ENCODE peak calls at places on chromosome 9, in six cellular contexts. A is GM12878; L is nephron progenitor cell; I is colonic mucosa; G is stimulated activated CD4-positive, alpha-beta T cell treated with anti-CD3 and anti-CD28 coated beads, Interleukin-15, amount 100 ng/mL, for 1 hour; E is HCT116. T is an unnamed sample.

GRCh38 chr9:18786196-18786595 is 246.8 kb downstream of the SAXO1 start:
- DNase-seq in E (no peak), A (no peak), G (no peak), I (no peak), L (no peak), T (no peak)

GRCh38 chr9:89661391-89661949 is 56.7 kb downstream of the GADD45G start:
- DNase-seq in G (no peak), I (peak), A (no peak), L (no peak), E (no peak), T (no peak)

GRCh38 chr9:86660146-86660545 is 287.2 kb downstream of the GAS1 start:
- DNase-seq in A (no peak), I (no peak), E (no peak), L (no peak), G (no peak), T (no peak)

GRCh38 chr9:110753734-110754231 is 85.2 kb downstream of the MUSK start:
- DNase-seq in A (no peak), L (no peak), G (no peak), I (no peak), E (no peak), T (no peak)

GRCh38 chr9:89476546-89476945 is 21.4 kb downstream of the SEMA4D start:
- DNase-seq in G (no peak), A (no peak), E (no peak), L (no peak), I (no peak), T (no peak)

GRCh38 chr9:108512426-108513173 is 343.2 kb downstream of the ACTL7B start:
- DNase-seq in G (no peak), A (no peak), I (no peak), E (no peak), L (no peak), T (no peak)

GRCh38 chr9:98460704-98461103 is 205.3 kb upstream of the TBC1D2 start:
- DNase-seq in A (no peak), G (no peak), L (no peak), E (no peak), I (no peak), T (no peak)

GRCh38 chr9:93470391-93470790 is 17.0 kb upstream of the FAM120AOS start:
- DNase-seq in L (no peak), A (no peak), G (no peak), E (no peak), I (no peak), T (no peak)

GRCh38 chr9:137034039-137034708 is 2.3 kb upstream of the FUT7 start:
- DNase-seq in G (no peak), L (no peak), I (peak), A (no peak), E (no peak), T (no peak)

GRCh38 chr9:77575785-77576184 is 72.3 kb downstream of the GNA14 start:
- DNase-seq in L (peak), G (no peak), E (no peak), I (no peak), A (no peak), T (peak)

GRCh38 chr9:92564479-92564878 is 28.7 kb upstream of the ECM2 start:
- DNase-seq in I (no peak), E (no peak), G (no peak), A (no peak), L (no peak), T (no peak)

T was measured in stimulated activated naive CD8-positive, alpha-beta T cell treated with anti-CD3 and anti-CD28 coated beads, Interleukin-15, Interleukin-2, amounts not matched to agents 100 U/mL and 50 U/mL, for 24 hours.